ENCODE peak calls at places on chromosomes 16 and 17, in seven cellular contexts. One of them, this sample, is unnamed.

GRCh38 chr17:58204796-58205195 is 12.3 kb downstream of the EPX start:
- DNase-seq in cardiac muscle cell: no peak
- DNase-seq in ureter: no peak
- DNase-seq in NCI-H510A treated with DMSO at 0.1 percent for 48 hours: no peak
- DNase-seq in activated naive CD4-positive, alpha-beta T cell: no peak
- DNase-seq in cerebellar nuclear complex: no peak
- DNase-seq in T-helper 9 cell: no peak
- DNase-seq in this sample: no peak

GRCh38 chr16:53974484-53975115 is 270.6 kb downstream of the FTO start:
- DNase-seq in cardiac muscle cell: no peak
- DNase-seq in T-helper 9 cell: no peak
- DNase-seq in activated naive CD4-positive, alpha-beta T cell: no peak
- DNase-seq in NCI-H510A treated with DMSO at 0.1 percent for 48 hours: no peak
- DNase-seq in cerebellar nuclear complex: no peak
- DNase-seq in ureter: no peak
- DNase-seq in this sample: no peak

GRCh38 chr16:4194661-4195060 is 47.2 kb downstream of the SRL start:
- DNase-seq in cardiac muscle cell: no peak
- DNase-seq in ureter: no peak
- DNase-seq in NCI-H510A treated with DMSO at 0.1 percent for 48 hours: no peak
- DNase-seq in activated naive CD4-positive, alpha-beta T cell: no peak
- DNase-seq in cerebellar nuclear complex: no peak
- DNase-seq in T-helper 9 cell: no peak
- DNase-seq in this sample: no peak

GRCh38 chr17:7438050-7438614 is 1.2 kb upstream of the FGF11 start:
- DNase-seq in cerebellar nuclear complex: no peak
- DNase-seq in cardiac muscle cell: peak
- DNase-seq in activated naive CD4-positive, alpha-beta T cell: peak
- DNase-seq in NCI-H510A treated with DMSO at 0.1 percent for 48 hours: no peak
- DNase-seq in ureter: peak
- DNase-seq in T-helper 9 cell: peak
- DNase-seq in this sample: peak

GRCh38 chr16:74431516-74431915 is 10.2 kb upstream of the CLEC18B start:
- DNase-seq in NCI-H510A treated with DMSO at 0.1 percent for 48 hours: no peak
- DNase-seq in cerebellar nuclear complex: no peak
- DNase-seq in cardiac muscle cell: no peak
- DNase-seq in T-helper 9 cell: no peak
- DNase-seq in ureter: no peak
- DNase-seq in activated naive CD4-positive, alpha-beta T cell: no peak
- DNase-seq in this sample: no peak

GRCh38 chr17:49742256-49742655 is 21.7 kb downstream of the FAM117A start:
- DNase-seq in cerebellar nuclear complex: no peak
- DNase-seq in activated naive CD4-positive, alpha-beta T cell: no peak
- DNase-seq in cardiac muscle cell: no peak
- DNase-seq in NCI-H510A treated with DMSO at 0.1 percent for 48 hours: no peak
- DNase-seq in ureter: no peak
- DNase-seq in T-helper 9 cell: no peak
- DNase-seq in this sample: no peak

GRCh38 chr17:55238931-55239297 is 25.8 kb upstream of the HLF start:
- DNase-seq in activated naive CD4-positive, alpha-beta T cell: no peak
- DNase-seq in T-helper 9 cell: peak
- DNase-seq in cardiac muscle cell: peak
- DNase-seq in NCI-H510A treated with DMSO at 0.1 percent for 48 hours: no peak
- DNase-seq in ureter: no peak
- DNase-seq in cerebellar nuclear complex: no peak
- DNase-seq in this sample: no peak

GRCh38 chr16:12573300-12573699 is 230.4 kb downstream of the CPPED1 start:
- DNase-seq in ureter: no peak
- DNase-seq in T-helper 9 cell: no peak
- DNase-seq in cerebellar nuclear complex: no peak
- DNase-seq in cardiac muscle cell: no peak
- DNase-seq in NCI-H510A treated with DMSO at 0.1 percent for 48 hours: no peak
- DNase-seq in activated naive CD4-positive, alpha-beta T cell: no peak
- DNase-seq in this sample: no peak

GRCh38 chr16:7369181-7369580 is 36.5 kb downstream of the RBFOX1 start:
- DNase-seq in ureter: no peak
- DNase-seq in cerebellar nuclear complex: no peak
- DNase-seq in T-helper 9 cell: no peak
- DNase-seq in NCI-H510A treated with DMSO at 0.1 percent for 48 hours: no peak
- DNase-seq in cardiac muscle cell: no peak
- DNase-seq in activated naive CD4-positive, alpha-beta T cell: no peak
- DNase-seq in this sample: no peak

GRCh38 chr16:28874406-28874805 is 3.9 kb upstream of the ATP2A1 start:
- DNase-seq in activated naive CD4-positive, alpha-beta T cell: no peak
- DNase-seq in cardiac muscle cell: no peak
- DNase-seq in ureter: no peak
- DNase-seq in cerebellar nuclear complex: no peak
- DNase-seq in T-helper 9 cell: no peak
- DNase-seq in NCI-H510A treated with DMSO at 0.1 percent for 48 hours: no peak
- DNase-seq in this sample: no peak

GRCh38 chr17:15289285-15290185 is 24.4 kb upstream of the PMP22 start:
- DNase-seq in ureter: no peak
- DNase-seq in cardiac muscle cell: no peak
- DNase-seq in cerebellar nuclear complex: no peak
- DNase-seq in NCI-H510A treated with DMSO at 0.1 percent for 48 hours: no peak
- DNase-seq in activated naive CD4-positive, alpha-beta T cell: no peak
- DNase-seq in T-helper 9 cell: no peak
- DNase-seq in this sample: no peak

GRCh38 chr17:68238894-68239293 is 8.9 kb upstream of the AMZ2 start:
- DNase-seq in cerebellar nuclear complex: no peak
- DNase-seq in ureter: no peak
- DNase-seq in cardiac muscle cell: no peak
- DNase-seq in T-helper 9 cell: no peak
- DNase-seq in activated naive CD4-positive, alpha-beta T cell: no peak
- DNase-seq in NCI-H510A treated with DMSO at 0.1 percent for 48 hours: no peak
- DNase-seq in this sample: no peak

GRCh38 chr16:23514381-23515152 is 4.3 kb upstream of the GGA2 start:
- DNase-seq in NCI-H510A treated with DMSO at 0.1 percent for 48 hours: no peak
- DNase-seq in activated naive CD4-positive, alpha-beta T cell: no peak
- DNase-seq in T-helper 9 cell: no peak
- DNase-seq in cerebellar nuclear complex: no peak
- DNase-seq in ureter: no peak
- DNase-seq in cardiac muscle cell: no peak
- DNase-seq in this sample: no peak

GRCh38 chr16:46658925-46659324 is 30.1 kb downstream of the VPS35 start:
- DNase-seq in activated naive CD4-positive, alpha-beta T cell: no peak
- DNase-seq in NCI-H510A treated with DMSO at 0.1 percent for 48 hours: no peak
- DNase-seq in cardiac muscle cell: peak
- DNase-seq in ureter: no peak
- DNase-seq in T-helper 9 cell: no peak
- DNase-seq in cerebellar nuclear complex: no peak
- DNase-seq in this sample: no peak

GRCh38 chr16:67430504-67431076 is 331 bp upstream of the HSD11B2 start:
- DNase-seq in NCI-H510A treated with DMSO at 0.1 percent for 48 hours: peak
- DNase-seq in activated naive CD4-positive, alpha-beta T cell: peak
- DNase-seq in T-helper 9 cell: no peak
- DNase-seq in ureter: no peak
- DNase-seq in cerebellar nuclear complex: no peak
- DNase-seq in cardiac muscle cell: peak
- DNase-seq in this sample: no peak

GRCh38 chr16:78844682-78845081 is 745.2 kb downstream of the WWOX start:
- DNase-seq in cardiac muscle cell: peak
- DNase-seq in activated naive CD4-positive, alpha-beta T cell: no peak
- DNase-seq in ureter: no peak
- DNase-seq in NCI-H510A treated with DMSO at 0.1 percent for 48 hours: no peak
- DNase-seq in cerebellar nuclear complex: no peak
- DNase-seq in T-helper 9 cell: no peak
- DNase-seq in this sample: no peak

GRCh38 chr17:71237903-71238538 is 882.8 kb upstream of the SOX9 start:
- DNase-seq in ureter: no peak
- DNase-seq in activated naive CD4-positive, alpha-beta T cell: no peak
- DNase-seq in cerebellar nuclear complex: no peak
- DNase-seq in cardiac muscle cell: no peak
- DNase-seq in NCI-H510A treated with DMSO at 0.1 percent for 48 hours: peak
- DNase-seq in T-helper 9 cell: no peak
- DNase-seq in this sample: no peak

GRCh38 chr16:23905027-23905426 is 69.2 kb downstream of the PRKCB start:
- DNase-seq in T-helper 9 cell: no peak
- DNase-seq in ureter: peak
- DNase-seq in activated naive CD4-positive, alpha-beta T cell: no peak
- DNase-seq in NCI-H510A treated with DMSO at 0.1 percent for 48 hours: no peak
- DNase-seq in cerebellar nuclear complex: no peak
- DNase-seq in cardiac muscle cell: peak
- DNase-seq in this sample: no peak